ENCODE peak calls at places on chromosomes 4 and X, in five cellular contexts. One of them, this sample, is unnamed.

GRCh38 chr4:175190654-175191053 is 272.5 kb downstream of the ADAM29 start:
- DNase-seq in IMR-90: no peak
- DNase-seq in mesenchymal stem cell: no peak
- DNase-seq in neuronal stem cell: no peak
- DNase-seq in mesendoderm: no peak
- DNase-seq in this sample: no peak

GRCh38 chr4:138897818-138898226 is 117.8 kb upstream of the NOCT start:
- DNase-seq in mesenchymal stem cell: peak
- DNase-seq in IMR-90: peak
- DNase-seq in neuronal stem cell: no peak
- DNase-seq in mesendoderm: peak
- DNase-seq in this sample: no peak

GRCh38 chrX:20412871-20413486 is 146.3 kb upstream of the RPS6KA3 start:
- DNase-seq in mesenchymal stem cell: no peak
- DNase-seq in mesendoderm: no peak
- DNase-seq in IMR-90: no peak
- DNase-seq in neuronal stem cell: no peak
- DNase-seq in this sample: no peak

GRCh38 chr4:102439835-102440234 is 61.3 kb upstream of the NFKB1 start:
- DNase-seq in mesendoderm: no peak
- DNase-seq in mesenchymal stem cell: peak
- DNase-seq in neuronal stem cell: no peak
- DNase-seq in IMR-90: peak
- DNase-seq in this sample: no peak

GRCh38 chr4:56684320-56684719 is 3.2 kb upstream of the HOPX start:
- DNase-seq in neuronal stem cell: no peak
- DNase-seq in IMR-90: peak
- DNase-seq in mesenchymal stem cell: peak
- DNase-seq in mesendoderm: no peak
- DNase-seq in this sample: no peak

GRCh38 chrX:53321216-53321942 is 40.0 kb upstream of the IQSEC2 start:
- DNase-seq in IMR-90: no peak
- DNase-seq in mesenchymal stem cell: no peak
- DNase-seq in neuronal stem cell: no peak
- DNase-seq in mesendoderm: no peak
- DNase-seq in this sample: no peak

GRCh38 chrX:46840946-46841740 is 4.3 kb downstream of the RP2 start:
- DNase-seq in IMR-90: no peak
- DNase-seq in mesendoderm: no peak
- DNase-seq in mesenchymal stem cell: no peak
- DNase-seq in neuronal stem cell: no peak
- DNase-seq in this sample: no peak

GRCh38 chr4:23945521-23946017 is 55.7 kb upstream of the PPARGC1A start:
- DNase-seq in neuronal stem cell: no peak
- DNase-seq in mesendoderm: no peak
- DNase-seq in IMR-90: peak
- DNase-seq in mesenchymal stem cell: peak
- DNase-seq in this sample: no peak

GRCh38 chrX:65196758-65197371 is 220.6 kb upstream of the ZC4H2 start:
- DNase-seq in IMR-90: no peak
- DNase-seq in neuronal stem cell: peak
- DNase-seq in mesenchymal stem cell: no peak
- DNase-seq in mesendoderm: peak
- DNase-seq in this sample: peak

GRCh38 chr4:113222006-113222405 is 172.6 kb downstream of the ANK2 start:
- DNase-seq in mesendoderm: peak
- DNase-seq in neuronal stem cell: no peak
- DNase-seq in IMR-90: peak
- DNase-seq in mesenchymal stem cell: peak
- DNase-seq in this sample: no peak

GRCh38 chr4:127509155-127509554 is 123.6 kb upstream of the INTU start:
- DNase-seq in neuronal stem cell: no peak
- DNase-seq in mesendoderm: no peak
- DNase-seq in mesenchymal stem cell: no peak
- DNase-seq in IMR-90: peak
- DNase-seq in this sample: no peak

GRCh38 chrX:13046035-13046851 is 1.8 kb upstream of the FAM9C start:
- DNase-seq in IMR-90: no peak
- DNase-seq in neuronal stem cell: no peak
- DNase-seq in mesendoderm: no peak
- DNase-seq in mesenchymal stem cell: no peak
- DNase-seq in this sample: no peak

GRCh38 chr4:42363614-42364013 is 33.7 kb upstream of the SHISA3 start:
- DNase-seq in IMR-90: no peak
- DNase-seq in neuronal stem cell: no peak
- DNase-seq in mesendoderm: no peak
- DNase-seq in mesenchymal stem cell: no peak
- DNase-seq in this sample: no peak

GRCh38 chr4:141587897-141588296 is 48.5 kb upstream of the IL15 start:
- DNase-seq in mesendoderm: no peak
- DNase-seq in mesenchymal stem cell: peak
- DNase-seq in neuronal stem cell: no peak
- DNase-seq in IMR-90: peak
- DNase-seq in this sample: no peak

GRCh38 chr4:80539190-80539589 is 203.7 kb downstream of the CFAP299 start:
- DNase-seq in IMR-90: no peak
- DNase-seq in mesenchymal stem cell: no peak
- DNase-seq in neuronal stem cell: no peak
- DNase-seq in mesendoderm: peak
- DNase-seq in this sample: peak

GRCh38 chrX:18701621-18702361 is 5.7 kb upstream of the PPEF1 start:
- DNase-seq in mesenchymal stem cell: peak
- DNase-seq in IMR-90: peak
- DNase-seq in mesendoderm: no peak
- DNase-seq in neuronal stem cell: no peak
- DNase-seq in this sample: no peak

GRCh38 chr4:163755013-163755412 is 260.5 kb downstream of the TMA16 start:
- DNase-seq in IMR-90: peak
- DNase-seq in mesenchymal stem cell: peak
- DNase-seq in neuronal stem cell: no peak
- DNase-seq in mesendoderm: peak
- DNase-seq in this sample: no peak

GRCh38 chr4:130336585-130337217 is 1240.7 kb downstream of the C4orf33 start:
- DNase-seq in IMR-90: peak
- DNase-seq in mesenchymal stem cell: peak
- DNase-seq in neuronal stem cell: no peak
- DNase-seq in mesendoderm: peak
- DNase-seq in this sample: no peak

GRCh38 chr4:5824635-5825034 is 68.3 kb downstream of the CRMP1 start:
- DNase-seq in mesendoderm: peak
- DNase-seq in mesenchymal stem cell: peak
- DNase-seq in IMR-90: peak
- DNase-seq in neuronal stem cell: no peak
- DNase-seq in this sample: no peak

GRCh38 chrX:12949927-12950656 is 24.8 kb upstream of the TMSB4X start:
- DNase-seq in mesenchymal stem cell: peak
- DNase-seq in neuronal stem cell: no peak
- DNase-seq in mesendoderm: no peak
- DNase-seq in IMR-90: peak
- DNase-seq in this sample: no peak

GRCh38 chrX:103817502-103817901 is 14.6 kb downstream of the RAB9B start:
- DNase-seq in neuronal stem cell: peak
- DNase-seq in mesenchymal stem cell: peak
- DNase-seq in mesendoderm: peak
- DNase-seq in IMR-90: peak
- DNase-seq in this sample: no peak

GRCh38 chr4:139901516-139902327 is 236.1 kb downstream of the MGST2 start:
- DNase-seq in mesenchymal stem cell: peak
- DNase-seq in neuronal stem cell: no peak
- DNase-seq in IMR-90: peak
- DNase-seq in mesendoderm: peak
- DNase-seq in this sample: no peak

GRCh38 chr4:74757136-74757535 is 37.2 kb downstream of the BTC start:
- DNase-seq in IMR-90: no peak
- DNase-seq in mesenchymal stem cell: no peak
- DNase-seq in neuronal stem cell: no peak
- DNase-seq in mesendoderm: peak
- DNase-seq in this sample: no peak

GRCh38 chrX:119775517-119776238 is 15.8 kb downstream of the RPL39 start:
- DNase-seq in mesenchymal stem cell: no peak
- DNase-seq in IMR-90: no peak
- DNase-seq in neuronal stem cell: no peak
- DNase-seq in mesendoderm: no peak
- DNase-seq in this sample: no peak

GRCh38 chrX:11589573-11590110 is 76.1 kb downstream of the ARHGAP6 start:
- DNase-seq in mesenchymal stem cell: peak
- DNase-seq in neuronal stem cell: no peak
- DNase-seq in mesendoderm: no peak
- DNase-seq in IMR-90: no peak
- DNase-seq in this sample: no peak

GRCh38 chrX:70289168-70289792 is 447 bp downstream of the PDZD11 start:
- DNase-seq in mesendoderm: no peak
- DNase-seq in neuronal stem cell: no peak
- DNase-seq in IMR-90: peak
- DNase-seq in mesenchymal stem cell: peak
- DNase-seq in this sample: no peak

GRCh38 chr4:182600836-182601235 is 316.4 kb downstream of the DCTD start:
- DNase-seq in mesenchymal stem cell: no peak
- DNase-seq in mesendoderm: no peak
- DNase-seq in neuronal stem cell: no peak
- DNase-seq in IMR-90: no peak
- DNase-seq in this sample: no peak

GRCh38 chrX:121308276-121308805 is 260.9 kb downstream of the GLUD2 start:
- DNase-seq in IMR-90: no peak
- DNase-seq in mesendoderm: peak
- DNase-seq in mesenchymal stem cell: no peak
- DNase-seq in neuronal stem cell: no peak
- DNase-seq in this sample: peak

GRCh38 chr4:17276821-17277220 is 235.1 kb downstream of the QDPR start:
- DNase-seq in neuronal stem cell: no peak
- DNase-seq in mesenchymal stem cell: peak
- DNase-seq in mesendoderm: peak
- DNase-seq in IMR-90: peak
- DNase-seq in this sample: no peak

GRCh38 chrX:72536542-72536941 is 36.1 kb downstream of the HDAC8 start:
- DNase-seq in mesenchymal stem cell: no peak
- DNase-seq in IMR-90: no peak
- DNase-seq in neuronal stem cell: no peak
- DNase-seq in mesendoderm: no peak
- DNase-seq in this sample: no peak

GRCh38 chrX:47285762-47286320 is 53.0 kb downstream of the USP11 start:
- DNase-seq in IMR-90: peak
- DNase-seq in mesenchymal stem cell: no peak
- DNase-seq in mesendoderm: no peak
- DNase-seq in neuronal stem cell: no peak
- DNase-seq in this sample: no peak

DNA sequence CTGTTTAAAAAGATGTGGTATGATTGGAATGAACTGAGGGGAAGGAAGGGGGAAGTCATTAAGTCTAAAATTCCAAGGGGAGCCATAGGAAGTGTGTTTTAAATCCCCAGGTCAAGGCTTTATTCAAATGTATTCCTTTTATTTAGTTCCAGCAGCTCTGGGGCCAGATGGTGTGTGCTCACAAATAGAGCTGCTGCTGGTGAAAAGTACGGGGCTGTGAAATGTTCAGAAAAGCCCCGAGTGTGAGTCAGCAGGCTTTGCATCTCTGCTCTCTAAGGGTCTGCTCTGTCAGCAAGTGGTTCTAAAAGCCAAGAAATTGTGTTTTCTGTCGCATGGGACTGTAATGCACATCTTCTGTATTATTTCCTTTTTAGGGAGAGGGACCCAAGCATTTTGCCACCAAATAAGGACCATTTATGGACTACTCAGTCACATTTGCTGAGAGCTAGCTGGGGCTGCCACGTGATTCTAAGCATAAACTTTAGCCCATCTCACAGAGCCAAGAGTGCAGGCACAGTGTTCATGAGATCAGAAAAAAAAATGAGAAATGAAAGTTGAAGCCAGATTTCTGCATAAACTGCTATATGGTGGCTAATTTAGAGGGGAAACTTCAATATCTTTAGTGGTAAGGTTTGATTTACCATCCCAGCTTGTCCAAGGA is 82.9 kb upstream of the NHS start:
- DNase-seq in neuronal stem cell: peak
- DNase-seq in mesendoderm: no peak
- DNase-seq in IMR-90: no peak
- DNase-seq in mesenchymal stem cell: no peak
- DNase-seq in this sample: no peak
- H3K9ac ChIP-seq in neuronal stem cell: no peak
- H3K9ac ChIP-seq in mesendoderm: no peak
- H3K9ac ChIP-seq in IMR-90: no peak
- H3K9ac ChIP-seq in mesenchymal stem cell: no peak
- H3K9ac ChIP-seq in this sample: no peak

DNA sequence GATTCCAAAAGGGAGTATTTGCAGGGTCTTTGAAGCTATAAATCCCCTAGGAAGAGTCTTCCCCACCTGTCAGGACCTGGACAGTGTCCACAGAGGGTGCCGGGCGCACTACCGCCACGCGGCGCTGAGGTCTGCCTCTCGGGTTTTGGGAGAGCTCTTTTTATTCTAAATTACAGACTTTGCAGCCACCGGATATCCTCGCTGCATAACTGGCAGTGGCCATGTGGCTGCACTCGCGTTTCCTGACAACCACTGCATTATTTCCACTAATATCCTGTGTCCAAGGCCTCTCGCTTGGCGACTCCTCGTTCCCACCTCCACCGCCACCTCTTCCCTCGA is 608 bp upstream of the TMEM131L start:
- DNase-seq in IMR-90: peak
- DNase-seq in neuronal stem cell: no peak
- DNase-seq in mesendoderm: peak
- DNase-seq in mesenchymal stem cell: peak
- DNase-seq in this sample: no peak
- H3K23ac ChIP-seq in IMR-90: no peak
- H3K23ac ChIP-seq in neuronal stem cell: peak
- H3K23ac ChIP-seq in mesendoderm: no peak
- H3K23ac ChIP-seq in mesenchymal stem cell: no peak
- H3K23ac ChIP-seq in this sample: no peak

DNA sequence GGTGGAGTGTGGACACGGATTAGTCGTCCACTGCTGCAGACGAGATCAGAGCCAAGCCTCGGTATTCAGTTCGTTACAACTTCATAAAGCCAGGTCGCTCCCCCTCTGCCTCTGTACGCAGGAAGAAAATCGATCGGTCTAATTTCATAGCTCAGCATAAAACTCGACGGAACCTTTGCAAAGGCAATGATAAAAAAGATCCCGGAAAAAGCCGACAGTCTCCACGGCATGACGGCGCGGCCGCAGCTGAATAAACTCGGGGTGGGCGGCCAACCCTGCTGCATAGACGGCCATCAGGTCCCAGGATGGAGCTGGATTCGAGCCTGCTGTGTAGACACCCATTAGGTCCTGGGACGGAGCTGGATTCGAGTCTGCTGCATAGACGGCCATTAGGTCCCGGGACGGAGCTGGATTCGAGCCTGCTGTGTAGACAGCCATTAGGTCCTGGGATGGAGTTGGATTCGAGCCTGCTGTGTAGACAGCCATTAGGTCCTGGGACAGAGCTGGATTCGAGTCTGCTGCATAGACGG is 113.8 kb upstream of the PPP2R3B start:
- DNase-seq in neuronal stem cell: no peak
- DNase-seq in mesenchymal stem cell: no peak
- DNase-seq in IMR-90: no peak
- DNase-seq in mesendoderm: no peak
- DNase-seq in this sample: no peak
- H3K9ac ChIP-seq in neuronal stem cell: no peak
- H3K9ac ChIP-seq in mesenchymal stem cell: no peak
- H3K9ac ChIP-seq in IMR-90: no peak
- H3K9ac ChIP-seq in mesendoderm: peak
- H3K9ac ChIP-seq in this sample: peak

GRCh38 chr4:92129408-92129994 is 174.3 kb upstream of the GRID2 start:
- DNase-seq in IMR-90: no peak
- DNase-seq in mesenchymal stem cell: no peak
- DNase-seq in neuronal stem cell: no peak
- DNase-seq in mesendoderm: no peak
- DNase-seq in this sample: no peak
- H3K23ac ChIP-seq in IMR-90: no peak
- H3K23ac ChIP-seq in mesenchymal stem cell: no peak
- H3K23ac ChIP-seq in neuronal stem cell: peak
- H3K23ac ChIP-seq in mesendoderm: no peak
- H3K23ac ChIP-seq in this sample: no peak

GRCh38 chr4:121824171-121824527 is 466 bp upstream of the CCNA2 start:
- DNase-seq in mesendoderm: no peak
- DNase-seq in mesenchymal stem cell: no peak
- DNase-seq in IMR-90: no peak
- DNase-seq in neuronal stem cell: no peak
- DNase-seq in this sample: no peak
- H3K9ac ChIP-seq in mesendoderm: peak
- H3K9ac ChIP-seq in mesenchymal stem cell: peak
- H3K9ac ChIP-seq in IMR-90: peak
- H3K9ac ChIP-seq in neuronal stem cell: no peak
- H3K9ac ChIP-seq in this sample: peak

This sample was measured in H9.